ENCODE peak calls at places on chromosomes 5 and 9, in seven cellular contexts. One of them, this sample, is unnamed.

GRCh38 chr9:92618633-92619225 is 51.2 kb downstream of the IPPK start:
- DNase-seq in mesendoderm: no peak
- DNase-seq in ovary: peak; percentile 96
- DNase-seq in PC-3: no peak
- DNase-seq in lower lobe of right lung: no peak
- DNase-seq in BE2C: no peak
- DNase-seq in hepatocyte: no peak
- DNase-seq in this sample: no peak

GRCh38 chr9:69204869-69205268 is 30.8 kb downstream of the TJP2 start:
- DNase-seq in mesendoderm: peak; percentile 49
- DNase-seq in ovary: no peak
- DNase-seq in PC-3: peak; percentile 35
- DNase-seq in lower lobe of right lung: no peak
- DNase-seq in BE2C: no peak
- DNase-seq in hepatocyte: no peak
- DNase-seq in this sample: no peak

GRCh38 chr9:83239787-83240186 is 176.8 kb upstream of the RASEF start:
- DNase-seq in mesendoderm: no peak
- DNase-seq in ovary: no peak
- DNase-seq in PC-3: no peak
- DNase-seq in lower lobe of right lung: no peak
- DNase-seq in BE2C: no peak
- DNase-seq in hepatocyte: no peak
- DNase-seq in this sample: no peak

GRCh38 chr9:97480749-97481148 is 20.7 kb upstream of the TMOD1 start:
- DNase-seq in mesendoderm: no peak
- DNase-seq in ovary: no peak
- DNase-seq in PC-3: no peak
- DNase-seq in lower lobe of right lung: no peak
- DNase-seq in BE2C: no peak
- DNase-seq in hepatocyte: no peak
- DNase-seq in this sample: no peak

GRCh38 chr9:130189840-130190239 is 17.6 kb downstream of the NCS1 start:
- DNase-seq in mesendoderm: no peak
- DNase-seq in ovary: no peak
- DNase-seq in PC-3: no peak
- DNase-seq in lower lobe of right lung: no peak
- DNase-seq in BE2C: no peak
- DNase-seq in hepatocyte: no peak
- DNase-seq in this sample: no peak

GRCh38 chr5:122790354-122791123 is 15.7 kb downstream of the SNX2 start:
- DNase-seq in mesendoderm: no peak
- DNase-seq in ovary: no peak
- DNase-seq in PC-3: no peak
- DNase-seq in lower lobe of right lung: no peak
- DNase-seq in BE2C: no peak
- DNase-seq in hepatocyte: no peak
- DNase-seq in this sample: no peak

GRCh38 chr5:110817437-110817836 is 78.6 kb downstream of the SLC25A46 start:
- DNase-seq in mesendoderm: no peak
- DNase-seq in ovary: no peak
- DNase-seq in PC-3: no peak
- DNase-seq in lower lobe of right lung: no peak
- DNase-seq in BE2C: no peak
- DNase-seq in hepatocyte: no peak
- DNase-seq in this sample: no peak

GRCh38 chr9:69090943-69091342 is 55.4 kb downstream of the FXN start:
- DNase-seq in mesendoderm: no peak
- DNase-seq in ovary: no peak
- DNase-seq in PC-3: no peak
- DNase-seq in lower lobe of right lung: no peak
- DNase-seq in BE2C: no peak
- DNase-seq in hepatocyte: no peak
- DNase-seq in this sample: no peak

GRCh38 chr9:13292782-13293181 is 13.3 kb upstream of the MPDZ start:
- DNase-seq in mesendoderm: no peak
- DNase-seq in ovary: no peak
- DNase-seq in PC-3: no peak
- DNase-seq in lower lobe of right lung: no peak
- DNase-seq in BE2C: no peak
- DNase-seq in hepatocyte: no peak
- DNase-seq in this sample: no peak

DNA sequence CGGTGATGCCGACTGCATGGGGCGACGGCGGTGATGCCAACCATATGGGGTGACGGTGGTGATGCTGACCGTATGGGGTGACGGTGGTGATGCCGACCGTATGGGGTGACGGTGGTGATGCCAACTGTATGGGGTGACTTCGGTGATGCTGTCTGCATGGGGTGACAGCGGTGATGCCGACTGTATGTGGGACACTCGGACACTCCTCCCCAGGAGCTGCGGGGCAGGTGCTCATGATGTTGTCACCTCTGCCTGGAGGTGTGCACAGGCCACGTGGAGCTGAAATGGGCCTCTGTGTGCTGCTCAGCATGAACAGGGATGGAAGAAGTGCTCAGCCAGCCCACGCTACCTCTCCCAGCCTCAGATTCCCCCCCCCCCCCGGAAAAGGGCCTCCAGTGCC is 171.8 kb downstream of the OLFM1 start:
- DNase-seq in mesendoderm: no peak
- DNase-seq in ovary: no peak
- DNase-seq in PC-3: no peak
- DNase-seq in lower lobe of right lung: no peak
- DNase-seq in BE2C: no peak
- DNase-seq in hepatocyte: no peak
- DNase-seq in this sample: no peak
- H3K27me3 ChIP-seq in mesendoderm: no peaks in the 10 kb centered on the region
- H3K27me3 ChIP-seq in ovary: no peaks in the 10 kb centered on the region
- H3K27me3 ChIP-seq in PC-3: no peaks in the 10 kb centered on the region
- H3K27me3 ChIP-seq in lower lobe of right lung: peaks cover 14% of the 10 kb centered on the region
- H3K27me3 ChIP-seq in BE2C: no peaks in the 10 kb centered on the region
- H3K27me3 ChIP-seq in hepatocyte: peaks cover 6% of the 10 kb centered on the region
- H3K27me3 ChIP-seq in this sample: no peaks in the 10 kb centered on the region

DNA sequence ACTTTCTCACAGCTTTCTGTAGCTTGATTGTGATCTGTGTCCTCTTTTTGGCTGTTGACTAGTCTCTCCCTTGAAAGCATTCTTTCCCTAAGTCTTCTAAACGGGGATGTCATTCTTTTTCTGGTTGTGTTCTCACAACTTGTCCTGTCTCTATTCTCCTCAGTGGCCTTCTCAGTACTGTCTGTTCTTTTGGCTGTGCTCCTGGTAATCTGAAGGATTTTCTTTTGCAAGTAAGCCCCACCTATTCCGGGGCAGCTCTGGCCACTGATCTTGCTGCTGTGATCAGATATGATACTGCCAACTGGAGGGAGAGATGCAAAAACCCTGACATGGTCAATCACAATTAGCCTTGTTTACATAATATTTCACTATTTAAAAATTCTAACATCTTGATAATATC is 172.2 kb downstream of the CDC42SE2 start:
- DNase-seq in mesendoderm: no peak
- DNase-seq in ovary: no peak
- DNase-seq in PC-3: no peak
- DNase-seq in lower lobe of right lung: no peak
- DNase-seq in BE2C: no peak
- DNase-seq in hepatocyte: no peak
- DNase-seq in this sample: no peak
- H3K27me3 ChIP-seq in mesendoderm: no peaks in the 10 kb centered on the region
- H3K27me3 ChIP-seq in ovary: no peaks in the 10 kb centered on the region
- H3K27me3 ChIP-seq in PC-3: no peaks in the 10 kb centered on the region
- H3K27me3 ChIP-seq in lower lobe of right lung: no peaks in the 10 kb centered on the region
- H3K27me3 ChIP-seq in BE2C: no peaks in the 10 kb centered on the region
- H3K27me3 ChIP-seq in hepatocyte: no peaks in the 10 kb centered on the region
- H3K27me3 ChIP-seq in this sample: no peaks in the 10 kb centered on the region

GRCh38 chr5:109168151-109168550 is 241.6 kb downstream of the PJA2 start:
- DNase-seq in mesendoderm: no peak
- DNase-seq in ovary: no peak
- DNase-seq in PC-3: no peak
- DNase-seq in lower lobe of right lung: no peak
- DNase-seq in BE2C: no peak
- DNase-seq in hepatocyte: no peak
- DNase-seq in this sample: no peak

GRCh38 chr5:109163336-109163735 is 246.4 kb downstream of the PJA2 start:
- DNase-seq in mesendoderm: no peak
- DNase-seq in ovary: no peak
- DNase-seq in PC-3: no peak
- DNase-seq in lower lobe of right lung: no peak
- DNase-seq in BE2C: no peak
- DNase-seq in hepatocyte: no peak
- DNase-seq in this sample: no peak

GRCh38 chr5:109164001-109164400 is 245.8 kb downstream of the PJA2 start:
- DNase-seq in mesendoderm: no peak
- DNase-seq in ovary: no peak
- DNase-seq in PC-3: no peak
- DNase-seq in lower lobe of right lung: no peak
- DNase-seq in BE2C: no peak
- DNase-seq in hepatocyte: no peak
- DNase-seq in this sample: no peak

GRCh38 chr5:109170629-109171350 is 239.0 kb downstream of the PJA2 start:
- DNase-seq in mesendoderm: no peak
- DNase-seq in ovary: no peak
- DNase-seq in PC-3: no peak
- DNase-seq in lower lobe of right lung: no peak
- DNase-seq in BE2C: no peak
- DNase-seq in hepatocyte: no peak
- DNase-seq in this sample: no peak

GRCh38 chr5:109167586-109167985 is 242.2 kb downstream of the PJA2 start:
- DNase-seq in mesendoderm: no peak
- DNase-seq in ovary: no peak
- DNase-seq in PC-3: no peak
- DNase-seq in lower lobe of right lung: no peak
- DNase-seq in BE2C: no peak
- DNase-seq in hepatocyte: no peak
- DNase-seq in this sample: no peak
- H3K27me3 ChIP-seq in mesendoderm: no peaks in the 10 kb centered on the region
- H3K27me3 ChIP-seq in ovary: no peaks in the 10 kb centered on the region
- H3K27me3 ChIP-seq in PC-3: no peaks in the 10 kb centered on the region
- H3K27me3 ChIP-seq in lower lobe of right lung: no peaks in the 10 kb centered on the region
- H3K27me3 ChIP-seq in BE2C: no peaks in the 10 kb centered on the region
- H3K27me3 ChIP-seq in hepatocyte: no peaks in the 10 kb centered on the region
- H3K27me3 ChIP-seq in this sample: no peaks in the 10 kb centered on the region

DNA sequence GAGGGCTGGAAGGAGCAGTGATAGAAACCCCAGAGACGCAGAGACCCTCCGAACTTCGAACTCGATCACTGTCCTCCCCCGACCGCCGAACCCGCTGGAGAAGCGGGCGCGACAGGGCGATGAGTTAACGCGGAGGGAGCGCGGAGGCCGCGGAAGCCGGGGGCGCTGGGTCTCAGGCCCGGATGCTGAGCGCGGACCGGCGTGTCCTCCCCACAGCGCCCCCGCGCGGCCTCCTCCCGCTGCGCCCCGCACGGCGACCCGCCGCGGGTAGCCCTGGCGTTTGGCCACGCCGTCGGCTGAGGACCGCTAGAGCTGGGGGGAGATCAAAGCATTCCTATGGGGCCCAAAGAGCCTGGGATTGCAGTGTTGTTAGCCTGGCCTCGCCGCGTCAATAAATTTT is 7.7 kb upstream of the DMRT2 start:
- DNase-seq in mesendoderm: peak; percentile 74
- DNase-seq in ovary: no peak
- DNase-seq in PC-3: no peak
- DNase-seq in lower lobe of right lung: no peak
- DNase-seq in BE2C: no peak
- DNase-seq in hepatocyte: no peak
- DNase-seq in this sample: no peak
- H3K27me3 ChIP-seq in mesendoderm: peaks cover 60% of the 10 kb centered on the region
- H3K27me3 ChIP-seq in ovary: no peaks in the 10 kb centered on the region
- H3K27me3 ChIP-seq in PC-3: no peaks in the 10 kb centered on the region
- H3K27me3 ChIP-seq in lower lobe of right lung: peaks cover 97% of the 10 kb centered on the region
- H3K27me3 ChIP-seq in BE2C: peaks cover 17% of the 10 kb centered on the region
- H3K27me3 ChIP-seq in hepatocyte: no peaks in the 10 kb centered on the region
- H3K27me3 ChIP-seq in this sample: no peaks in the 10 kb centered on the region

DNA sequence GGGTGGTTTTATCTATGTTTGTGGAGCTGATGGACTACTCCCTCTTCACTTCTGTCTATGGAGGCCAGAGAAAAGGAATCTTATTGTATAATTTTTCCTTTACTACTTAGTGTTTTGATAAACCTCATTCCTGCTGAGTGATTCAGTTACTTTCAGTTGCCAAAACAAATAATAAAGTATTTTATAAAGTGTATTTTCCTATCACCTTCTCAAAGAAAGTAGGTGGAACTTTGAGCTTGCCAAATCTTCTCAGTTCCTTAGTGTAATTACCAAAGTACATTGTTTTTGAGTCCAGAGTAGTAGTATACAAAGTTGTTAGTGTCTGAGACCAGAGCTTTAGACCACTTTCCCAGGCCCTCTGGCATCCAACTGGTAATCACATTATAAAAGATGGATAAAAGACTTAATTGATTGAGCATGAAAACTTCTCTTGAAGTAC is 13.5 kb downstream of the RABGAP1 start:
- DNase-seq in mesendoderm: no peak
- DNase-seq in ovary: no peak
- DNase-seq in PC-3: peak; percentile 63
- DNase-seq in lower lobe of right lung: no peak
- DNase-seq in BE2C: no peak
- DNase-seq in hepatocyte: no peak
- DNase-seq in this sample: no peak
- H3K27me3 ChIP-seq in mesendoderm: no peaks in the 10 kb centered on the region
- H3K27me3 ChIP-seq in ovary: no peaks in the 10 kb centered on the region
- H3K27me3 ChIP-seq in PC-3: no peaks in the 10 kb centered on the region
- H3K27me3 ChIP-seq in lower lobe of right lung: no peaks in the 10 kb centered on the region
- H3K27me3 ChIP-seq in BE2C: no peaks in the 10 kb centered on the region
- H3K27me3 ChIP-seq in hepatocyte: no peaks in the 10 kb centered on the region
- H3K27me3 ChIP-seq in this sample: no peaks in the 10 kb centered on the region

GRCh38 chr5:179192891-179193470 is 132.8 kb downstream of the ZNF354C start:
- DNase-seq in mesendoderm: no peak
- DNase-seq in ovary: no peak
- DNase-seq in PC-3: no peak
- DNase-seq in lower lobe of right lung: peak; percentile 24
- DNase-seq in BE2C: no peak
- DNase-seq in hepatocyte: no peak
- DNase-seq in this sample: no peak
- H3K27me3 ChIP-seq in mesendoderm: no peaks in the 10 kb centered on the region
- H3K27me3 ChIP-seq in ovary: no peaks in the 10 kb centered on the region
- H3K27me3 ChIP-seq in PC-3: peaks cover 11% of the 10 kb centered on the region
- H3K27me3 ChIP-seq in lower lobe of right lung: no peaks in the 10 kb centered on the region
- H3K27me3 ChIP-seq in BE2C: no peaks in the 10 kb centered on the region
- H3K27me3 ChIP-seq in hepatocyte: no peaks in the 10 kb centered on the region
- H3K27me3 ChIP-seq in this sample: no peaks in the 10 kb centered on the region

GRCh38 chr9:126621919-126622735 is 8.4 kb downstream of the LMX1B start:
- DNase-seq in mesendoderm: peak; percentile 66
- DNase-seq in ovary: no peak
- DNase-seq in PC-3: no peak
- DNase-seq in lower lobe of right lung: no peak
- DNase-seq in BE2C: no peak
- DNase-seq in hepatocyte: no peak
- DNase-seq in this sample: no peak
- H3K27me3 ChIP-seq in mesendoderm: peaks cover 93% of the 10 kb centered on the region
- H3K27me3 ChIP-seq in ovary: peaks cover 16% of the 10 kb centered on the region
- H3K27me3 ChIP-seq in PC-3: peaks cover 28% of the 10 kb centered on the region
- H3K27me3 ChIP-seq in lower lobe of right lung: peaks cover 100% of the 10 kb centered on the region
- H3K27me3 ChIP-seq in BE2C: peaks cover 100% of the 10 kb centered on the region
- H3K27me3 ChIP-seq in hepatocyte: peaks cover 100% of the 10 kb centered on the region
- H3K27me3 ChIP-seq in this sample: no peaks in the 10 kb centered on the region